ENCODE peak calls at places on chromosomes 13 and 19, in four cellular contexts. One of them, this sample, is unnamed.

GRCh38 chr13:61148211-61148610 is 267.4 kb downstream of the PCDH20 start:
- DNase-seq in aorta: no peak
- DNase-seq in BE2C: no peak
- DNase-seq in endothelial cell of umbilical vein: no peak
- DNase-seq in this sample: no peak

GRCh38 chr19:56118666-56119584 is 2.2 kb downstream of the ZNF787 start:
- DNase-seq in aorta: no peak
- DNase-seq in BE2C: no peak
- DNase-seq in endothelial cell of umbilical vein: no peak
- DNase-seq in this sample: no peak

GRCh38 chr13:96082640-96083039 is 7.3 kb upstream of the HS6ST3 start:
- DNase-seq in aorta: no peak
- DNase-seq in BE2C: no peak
- DNase-seq in endothelial cell of umbilical vein: peak; percentile 41
- DNase-seq in this sample: no peak

GRCh38 chr19:19628499-19629134 is 597 bp upstream of the LPAR2 start:
- DNase-seq in aorta: no peak
- DNase-seq in BE2C: no peak
- DNase-seq in endothelial cell of umbilical vein: no peak
- DNase-seq in this sample: no peak

GRCh38 chr13:111929036-111929616 is 137.8 kb upstream of the SOX1 start:
- DNase-seq in aorta: no peak
- DNase-seq in BE2C: no peak
- DNase-seq in endothelial cell of umbilical vein: no peak
- DNase-seq in this sample: no peak

GRCh38 chr13:70171151-70171550 is 62.9 kb upstream of the KLHL1 start:
- DNase-seq in aorta: no peak
- DNase-seq in BE2C: peak; percentile 35
- DNase-seq in endothelial cell of umbilical vein: no peak
- DNase-seq in this sample: no peak

GRCh38 chr13:35694549-35695233 is 218.2 kb upstream of the MAB21L1 start:
- DNase-seq in aorta: no peak
- DNase-seq in BE2C: no peak
- DNase-seq in endothelial cell of umbilical vein: no peak
- DNase-seq in this sample: no peak

GRCh38 chr19:22530042-22530441 is 104.1 kb upstream of the ZNF492 start:
- DNase-seq in aorta: no peak
- DNase-seq in BE2C: no peak
- DNase-seq in endothelial cell of umbilical vein: no peak
- DNase-seq in this sample: no peak

GRCh38 chr13:71149498-71150363 is 717.3 kb downstream of the DACH1 start:
- DNase-seq in aorta: no peak
- DNase-seq in BE2C: no peak
- DNase-seq in endothelial cell of umbilical vein: no peak
- DNase-seq in this sample: no peak

GRCh38 chr13:80131204-80131603 is 209.7 kb downstream of the SPRY2 start:
- DNase-seq in aorta: peak; percentile 86
- DNase-seq in BE2C: peak; percentile 66
- DNase-seq in endothelial cell of umbilical vein: peak; percentile 55
- DNase-seq in this sample: peak; percentile 84

GRCh38 chr19:990119-990571 is 6.0 kb downstream of the WDR18 start:
- DNase-seq in aorta: no peak
- DNase-seq in BE2C: no peak
- DNase-seq in endothelial cell of umbilical vein: no peak
- DNase-seq in this sample: peak; percentile 7

GRCh38 chr13:41179593-41180250 is 14.6 kb downstream of the KBTBD7 start:
- DNase-seq in aorta: no peak
- DNase-seq in BE2C: no peak
- DNase-seq in endothelial cell of umbilical vein: no peak
- DNase-seq in this sample: no peak

GRCh38 chr19:42088471-42089190 is 12.7 kb downstream of the ZNF574 start:
- DNase-seq in aorta: peak; percentile 49
- DNase-seq in BE2C: no peak
- DNase-seq in endothelial cell of umbilical vein: peak; percentile 39
- DNase-seq in this sample: no peak

DNA sequence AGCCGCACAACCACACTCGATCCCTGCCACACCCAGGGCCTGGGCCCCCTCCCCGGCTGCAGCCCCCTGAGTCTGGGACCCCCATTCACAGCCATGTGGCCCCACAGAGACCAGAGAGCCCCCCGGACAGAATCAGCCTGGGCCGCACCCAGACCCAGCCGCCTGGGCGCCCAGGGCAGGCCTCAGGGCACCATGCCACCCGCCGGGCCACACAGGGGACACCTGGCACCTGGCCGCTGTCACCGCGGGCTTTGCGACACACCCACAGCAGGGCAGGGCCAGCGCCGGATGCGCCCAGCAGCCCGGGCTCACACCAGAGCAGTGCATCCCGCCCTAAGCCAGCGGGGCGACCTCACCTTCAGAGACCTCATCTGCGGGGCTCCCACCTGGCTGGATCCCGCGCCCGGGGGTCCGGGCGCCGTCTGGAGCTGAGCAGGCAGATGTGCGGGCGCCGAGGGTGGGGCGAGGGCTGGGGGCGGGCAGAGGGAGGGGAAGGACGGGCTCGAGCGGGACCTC is 443 bp downstream of the TBXA2R start:
- DNase-seq in aorta: peak; percentile 72
- DNase-seq in BE2C: no peak
- DNase-seq in endothelial cell of umbilical vein: no peak
- DNase-seq in this sample: no peak
- H3K4me3 ChIP-seq in aorta: peak overlapping the region; percentile 78
- H3K4me3 ChIP-seq in BE2C: peak overlapping the region; percentile 52
- H3K4me3 ChIP-seq in endothelial cell of umbilical vein: peak overlapping the region; percentile 39
- H3K4me3 ChIP-seq in this sample: peak overlapping the region; percentile 57

GRCh38 chr19:16127776-16128371 is 15.6 kb upstream of the HSH2D start:
- DNase-seq in aorta: no peak
- DNase-seq in BE2C: no peak
- DNase-seq in endothelial cell of umbilical vein: no peak
- DNase-seq in this sample: no peak
- H3K36me3 ChIP-seq in aorta: peaks cover 14% of the 10 kb centered on the region
- H3K36me3 ChIP-seq in BE2C: peaks cover 58% of the 10 kb centered on the region
- H3K36me3 ChIP-seq in endothelial cell of umbilical vein: peaks cover 8% of the 10 kb centered on the region
- H3K36me3 ChIP-seq in this sample: peaks cover 3% of the 10 kb centered on the region

DNA sequence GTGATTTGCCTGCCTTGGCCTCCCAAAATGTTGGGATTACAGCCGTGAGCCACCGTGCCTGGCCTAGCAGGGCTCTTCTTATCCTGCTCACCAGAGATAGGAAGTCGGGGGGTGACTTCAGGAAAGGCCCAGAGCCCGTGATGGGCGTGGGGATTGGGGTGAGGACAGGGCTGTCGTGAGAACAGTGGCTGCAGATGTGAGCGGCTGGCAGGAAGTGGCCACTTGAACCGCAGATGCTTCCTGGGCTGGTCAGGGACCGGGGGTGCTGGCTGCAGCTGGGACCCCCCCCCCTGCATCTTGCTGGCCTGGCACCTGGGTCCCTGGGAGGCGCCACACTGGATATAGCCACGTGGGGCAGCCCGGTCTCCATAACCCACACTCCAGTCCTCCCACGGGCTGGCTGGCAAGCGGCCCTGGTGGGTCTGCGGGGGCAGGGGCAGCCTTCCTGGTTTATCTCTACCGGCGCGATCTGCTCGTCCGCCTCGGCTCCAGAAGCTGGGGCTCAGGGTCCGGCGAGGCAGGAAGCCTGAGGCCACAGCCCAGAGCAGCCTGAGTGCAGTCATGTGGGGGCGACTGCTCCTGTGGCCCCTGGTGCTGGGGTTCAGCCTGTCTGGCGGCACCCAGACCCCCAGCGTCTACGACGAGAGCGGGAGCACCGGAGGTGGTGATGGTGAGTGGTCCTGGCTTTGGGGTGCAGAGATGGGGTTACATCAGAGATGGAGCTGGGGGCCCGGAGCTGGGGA is at the start of gene F2RL3:
- DNase-seq in aorta: no peak
- DNase-seq in BE2C: peak; percentile 31
- DNase-seq in endothelial cell of umbilical vein: peak; percentile 73
- DNase-seq in this sample: peak; percentile 59
- H3K27me3 ChIP-seq in aorta: no peaks in the 10 kb centered on the region
- H3K27me3 ChIP-seq in BE2C: no peaks in the 10 kb centered on the region
- H3K27me3 ChIP-seq in endothelial cell of umbilical vein: no peaks in the 10 kb centered on the region
- H3K27me3 ChIP-seq in this sample: no peaks in the 10 kb centered on the region

GRCh38 chr13:30325668-30326067 is 18.3 kb upstream of the KATNAL1 start:
- DNase-seq in aorta: no peak
- DNase-seq in BE2C: no peak
- DNase-seq in endothelial cell of umbilical vein: no peak
- DNase-seq in this sample: no peak

GRCh38 chr13:30333601-30334000 is 26.2 kb upstream of the KATNAL1 start:
- DNase-seq in aorta: no peak
- DNase-seq in BE2C: no peak
- DNase-seq in endothelial cell of umbilical vein: no peak
- DNase-seq in this sample: no peak

GRCh38 chr13:30331331-30331771 is 24.0 kb upstream of the KATNAL1 start:
- DNase-seq in aorta: peak; percentile 68
- DNase-seq in BE2C: no peak
- DNase-seq in endothelial cell of umbilical vein: no peak
- DNase-seq in this sample: no peak

GRCh38 chr13:30332516-30333165 is 25.3 kb upstream of the KATNAL1 start:
- DNase-seq in aorta: no peak
- DNase-seq in BE2C: no peak
- DNase-seq in endothelial cell of umbilical vein: no peak
- DNase-seq in this sample: no peak

DNA sequence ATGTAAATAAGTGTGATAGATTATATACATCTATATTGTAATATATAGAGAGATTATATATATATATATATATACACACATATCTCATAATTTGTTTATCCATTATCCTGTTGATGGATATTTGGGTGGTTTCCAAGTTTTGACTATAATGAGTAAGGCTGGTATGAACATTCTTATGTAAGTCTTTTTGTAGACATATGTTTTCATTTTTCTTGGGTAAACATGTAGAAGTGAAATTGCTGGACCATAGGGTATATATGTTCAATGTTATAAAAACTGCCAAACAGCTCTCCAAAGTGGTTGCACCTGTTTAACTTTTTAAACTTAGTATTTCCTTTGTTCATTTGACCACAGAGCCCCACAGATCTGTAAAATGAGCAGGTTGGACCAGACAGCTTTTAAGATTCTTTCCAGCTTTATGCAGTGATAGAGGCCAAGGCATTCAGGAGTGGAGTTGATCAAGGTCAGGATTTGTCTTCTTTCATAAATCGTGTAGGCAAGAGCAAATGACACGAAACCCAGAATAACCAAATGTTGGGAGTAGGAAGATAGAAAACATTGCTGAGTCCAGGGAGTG is 21.7 kb upstream of the KATNAL1 start:
- DNase-seq in aorta: no peak
- DNase-seq in BE2C: no peak
- DNase-seq in endothelial cell of umbilical vein: no peak
- DNase-seq in this sample: no peak
- H3K4me3 ChIP-seq in aorta: no peak overlapping the region
- H3K4me3 ChIP-seq in BE2C: no peak overlapping the region
- H3K4me3 ChIP-seq in endothelial cell of umbilical vein: no peak overlapping the region
- H3K4me3 ChIP-seq in this sample: no peak overlapping the region

GRCh38 chr19:7303470-7303869 is 9.3 kb upstream of the INSR start:
- DNase-seq in aorta: no peak
- DNase-seq in BE2C: no peak
- DNase-seq in endothelial cell of umbilical vein: no peak
- DNase-seq in this sample: no peak

GRCh38 chr19:7304200-7304599 is 10.0 kb upstream of the INSR start:
- DNase-seq in aorta: no peak
- DNase-seq in BE2C: no peak
- DNase-seq in endothelial cell of umbilical vein: no peak
- DNase-seq in this sample: no peak

GRCh38 chr19:7295912-7296486 is 1.8 kb upstream of the INSR start:
- DNase-seq in aorta: no peak
- DNase-seq in BE2C: no peak
- DNase-seq in endothelial cell of umbilical vein: no peak
- DNase-seq in this sample: no peak

GRCh38 chr19:7297742-7298141 is 3.5 kb upstream of the INSR start:
- DNase-seq in aorta: no peak
- DNase-seq in BE2C: no peak
- DNase-seq in endothelial cell of umbilical vein: no peak
- DNase-seq in this sample: no peak

DNA sequence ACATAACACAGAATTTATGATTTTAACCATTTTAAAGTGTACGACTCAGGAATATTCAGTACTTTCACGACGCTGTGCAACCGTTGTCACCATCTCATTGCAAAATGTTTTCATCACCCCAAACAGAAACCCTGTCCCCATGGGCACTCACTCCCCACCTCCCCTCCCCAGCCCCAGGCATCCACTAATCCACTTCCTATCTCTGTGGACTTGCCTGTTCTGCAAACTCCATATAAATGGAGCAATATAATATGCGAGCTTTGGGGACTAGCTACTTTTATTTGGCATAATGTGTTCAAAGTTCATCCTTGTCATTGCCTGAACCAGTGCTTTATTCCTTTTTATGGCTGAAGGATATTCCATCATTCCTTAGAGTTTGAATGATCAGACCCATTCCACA is 7.3 kb upstream of the INSR start:
- DNase-seq in aorta: no peak
- DNase-seq in BE2C: no peak
- DNase-seq in endothelial cell of umbilical vein: no peak
- DNase-seq in this sample: no peak
- H3K36me3 ChIP-seq in aorta: no peaks in the 10 kb centered on the region
- H3K36me3 ChIP-seq in BE2C: no peaks in the 10 kb centered on the region
- H3K36me3 ChIP-seq in endothelial cell of umbilical vein: no peaks in the 10 kb centered on the region
- H3K36me3 ChIP-seq in this sample: no peaks in the 10 kb centered on the region